ENCODE peak calls at places on chromosome 5, in nine cellular contexts. L, R, K, H, N, O, D, G and U are unnamed samples.
A peak's percentile ranks its signal among the peaks of the same experiment; 100 is the strongest.

GRCh38 chr5:147887925-147888324 is 9.4 kb downstream of the SCGB3A2 start:
- DNase-seq in O (no peak), H (no peak), L (no peak), D (no peak), K (no peak), N (no peak), G (no peak), R (no peak), U (no peak)

GRCh38 chr5:152329191-152329590 is 75.9 kb downstream of the NMUR2 start:
- DNase-seq in O (no peak), L (no peak), N (no peak), G (no peak), D (no peak), R (no peak), K (no peak), H (no peak), U (no peak)

GRCh38 chr5:158514353-158514960 is 585.3 kb downstream of the EBF1 start:
- DNase-seq in H (no peak), N (no peak), K (no peak), O (no peak), D (no peak), R (no peak), G (no peak), L (no peak), U (no peak)

GRCh38 chr5:107553063-107553676 is 117.6 kb downstream of the EFNA5 start:
- DNase-seq in L (no peak), H (no peak), D (no peak), R (no peak), O (no peak), K (no peak), N (no peak), G (no peak), U (no peak)

GRCh38 chr5:177128551-177128976 is 5.0 kb upstream of the NSD1 start:
- DNase-seq in K (no peak), L (no peak), N (no peak), G (no peak), D (no peak), R (no peak), O (no peak), H (no peak), U (no peak)

GRCh38 chr5:107431998-107432397 is 238.7 kb downstream of the EFNA5 start:
- DNase-seq in H (no peak), L (no peak), D (no peak), G (no peak), R (no peak), K (no peak), O (no peak), N (no peak), U (no peak)

GRCh38 chr5:173091981-173092380 is 35.8 kb downstream of the CREBRF start:
- DNase-seq in N (no peak), G (no peak), L (no peak), R (no peak), K (no peak), H (no peak), D (no peak), O (no peak), U (no peak)

GRCh38 chr5:81825237-81825636 is 74.3 kb upstream of the SSBP2 start:
- DNase-seq in H (peak; percentile 50), N (no peak), D (peak; percentile 37), K (peak; percentile 40), G (peak; percentile 49), O (peak; percentile 47), R (no peak), L (no peak), U (no peak)

GRCh38 chr5:76715734-76716455 is at the start of gene F2R:
- DNase-seq in L (peak; percentile 64), H (peak; percentile 49), O (peak; percentile 59), N (no peak), D (peak; percentile 38), R (peak; percentile 58), G (no peak), K (no peak), U (no peak)

GRCh38 chr5:11531805-11532204 is 372.4 kb downstream of the CTNND2 start:
- DNase-seq in O (no peak), H (no peak), L (no peak), G (no peak), N (no peak), K (no peak), D (no peak), R (no peak), U (no peak)

GRCh38 chr5:66850354-66851075 is 254.3 kb downstream of the MAST4 start:
- DNase-seq in H (no peak), K (no peak), N (no peak), D (no peak), G (no peak), L (no peak), O (no peak), R (no peak), U (no peak)

GRCh38 chr5:75335952-75336624 is 932 bp upstream of the HMGCR start:
- DNase-seq in K (peak; percentile 51), O (no peak), H (peak; percentile 63), D (no peak), L (peak; percentile 63), N (peak; percentile 44), R (peak; percentile 10), G (peak; percentile 33), U (peak; percentile 52)

DNA sequence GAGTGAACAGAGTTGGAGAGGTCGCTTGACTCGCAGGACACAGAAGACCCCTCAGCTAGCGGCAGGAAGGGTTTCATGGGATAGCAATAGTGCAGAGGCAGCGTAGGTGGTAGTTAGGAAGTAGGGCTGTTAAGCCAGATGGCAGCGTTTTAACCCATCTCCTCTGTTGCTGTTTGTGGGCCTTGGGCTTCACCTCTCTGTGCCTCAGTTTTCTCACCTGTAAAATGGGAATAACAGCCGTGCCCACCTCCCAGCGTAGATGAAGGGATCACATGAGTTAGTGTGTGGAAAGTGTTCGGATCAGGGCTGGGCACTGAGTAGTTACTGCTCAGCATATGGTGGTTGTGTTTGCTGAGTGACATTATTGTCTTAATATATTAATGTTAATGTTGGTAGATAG is 1.9 kb downstream of the ZNF354B start:
- DNase-seq in O (no peak), R (no peak), N (no peak), L (no peak), H (no peak), G (no peak), D (no peak), K (no peak), U (no peak)
- H3K4me3 ChIP-seq in O (no peak overlapping the region), R (no peak overlapping the region), N (no peak overlapping the region), L (no peak overlapping the region), H (no peak overlapping the region), G (no peak overlapping the region), D (peak overlapping the region; percentile 87), K (no peak overlapping the region), U (no peak overlapping the region)

DNA sequence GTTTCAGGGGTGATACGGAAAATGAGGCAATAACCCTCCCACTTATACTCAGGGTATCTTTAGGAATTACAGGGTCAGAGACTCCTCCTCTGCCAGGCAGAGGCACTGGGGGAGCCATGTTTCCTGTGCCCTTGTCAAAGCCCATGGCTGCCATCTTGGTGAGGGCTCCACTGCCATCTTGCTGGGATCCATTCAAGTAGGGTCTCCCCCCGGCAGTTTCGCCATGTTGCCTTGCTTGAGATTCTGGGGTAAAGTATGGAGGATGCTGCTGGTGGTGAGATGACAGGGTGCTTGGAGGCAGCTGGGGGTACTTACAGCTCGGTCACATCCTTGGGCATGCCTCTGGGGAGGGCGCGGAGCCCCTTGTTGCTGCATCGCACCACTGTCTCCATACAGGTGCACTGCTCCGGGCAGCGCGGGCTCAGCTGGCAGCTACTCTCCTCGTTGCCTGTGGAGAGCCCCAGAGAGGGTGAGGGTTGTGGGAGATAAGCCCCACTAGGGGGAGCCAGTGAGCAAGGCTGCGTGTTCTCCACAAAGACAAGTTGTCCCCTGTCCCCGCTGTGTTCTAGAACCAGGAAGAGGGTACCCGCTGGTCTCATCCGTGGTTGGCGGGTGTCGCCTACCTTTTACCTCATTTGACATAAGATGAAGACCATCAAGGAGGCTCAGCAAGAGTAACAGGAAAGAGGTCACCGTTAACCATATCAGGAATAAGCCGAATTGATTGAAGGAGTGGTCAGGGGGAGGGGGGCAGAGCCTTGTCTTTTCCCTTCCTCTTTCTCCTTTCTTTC is 169.0 kb upstream of the PANK3 start:
- DNase-seq in O (no peak), L (peak; percentile 45), H (peak; percentile 66), N (peak; percentile 52), K (no peak), D (no peak), G (no peak), R (no peak), U (no peak)
- TF ChIP-seq CTCF in O (peak; percentile 31), L (peak; percentile 54), H (peak; percentile 59), N (peak; percentile 82), K (no peak), D (no peak), G (no peak), R (no peak), U (peak; percentile 58)

DNA sequence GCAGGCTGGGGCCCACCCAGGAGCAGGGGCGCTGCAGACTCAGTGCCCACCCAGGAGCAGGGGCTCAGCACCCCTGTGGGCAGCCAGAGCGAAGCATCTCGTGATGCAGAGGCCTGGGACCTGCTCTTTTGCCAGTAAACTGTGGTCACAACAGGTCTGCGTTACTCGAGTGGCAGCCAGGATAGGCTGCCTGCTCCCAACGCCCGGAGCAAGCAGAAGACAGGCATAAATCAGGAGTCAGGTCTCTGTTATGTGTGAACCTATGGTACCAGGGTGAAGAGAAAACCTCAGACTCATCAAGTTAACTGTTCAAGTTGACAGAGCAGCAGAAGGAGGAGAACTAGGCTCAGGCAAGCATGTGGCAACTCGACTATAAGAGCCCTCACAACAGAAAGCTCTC is 71.9 kb downstream of the GOLPH3 start:
- DNase-seq in R (no peak), O (no peak), K (no peak), G (no peak), H (no peak), D (no peak), N (no peak), L (no peak), U (no peak)
- H3K36me3 ChIP-seq in R (peaks cover 4% of the 10 kb centered on the region), O (no peaks in the 10 kb centered on the region), K (peaks cover 43% of the 10 kb centered on the region), G (no peaks in the 10 kb centered on the region), H (peaks cover 68% of the 10 kb centered on the region), D (peaks cover 30% of the 10 kb centered on the region), N (peaks cover 51% of the 10 kb centered on the region), L (peaks cover 14% of the 10 kb centered on the region), U (peaks cover 4% of the 10 kb centered on the region)

GRCh38 chr5:126234563-126235195 is 188.5 kb upstream of the GRAMD2B start:
- DNase-seq in N (peak; percentile 15), L (no peak), H (no peak), K (no peak), G (no peak), D (no peak), O (no peak), R (no peak), U (peak; percentile 32)
- H3K4me3 ChIP-seq in N (no peak overlapping the region), L (no peak overlapping the region), H (no peak overlapping the region), K (no peak overlapping the region), G (no peak overlapping the region), D (no peak overlapping the region), O (no peak overlapping the region), R (no peak overlapping the region), U (no peak overlapping the region)